ENCODE peak calls at places on chromosomes 4 and X, in four cellular contexts. J is foreskin fibroblast, W is endodermal cell, F is mammary epithelial cell. S is an unnamed sample.

GRCh38 chrX:49276671-49277519 is 7.3 kb downstream of the PPP1R3F start:
- DNase-seq in J (no peak), W (no peak), F (no peak), S (no peak)

GRCh38 chrX:46184749-46185148 is 360.5 kb downstream of the ZNF674 start:
- DNase-seq in J (peak), W (no peak), F (peak), S (no peak)

GRCh38 chr4:42478941-42479340 is 81.7 kb downstream of the SHISA3 start:
- DNase-seq in J (no peak), W (no peak), F (no peak), S (no peak)

GRCh38 chr4:37946503-37947179 is 13.6 kb upstream of the PTTG2 start:
- DNase-seq in J (no peak), W (no peak), F (no peak), S (no peak)

GRCh38 chr4:53644607-53645006 is 53.3 kb upstream of the LNX1 start:
- DNase-seq in J (no peak), W (no peak), F (peak), S (no peak)

GRCh38 chrX:53684415-53685192 is 1.9 kb downstream of the HUWE1 start:
- DNase-seq in J (no peak), W (no peak), F (no peak), S (no peak)

GRCh38 chr4:184934184-184934583 is 84.1 kb upstream of the HELT start:
- DNase-seq in J (no peak), W (no peak), F (no peak), S (no peak)

GRCh38 chrX:37905436-37906147 is 58.2 kb upstream of the DYNLT3 start:
- DNase-seq in J (no peak), W (peak), F (no peak), S (peak)

GRCh38 chrX:39245024-39245423 is 443.8 kb downstream of the MID1IP1 start:
- DNase-seq in J (no peak), W (no peak), F (no peak), S (no peak)

GRCh38 chrX:149633511-149633910 is 1.9 kb upstream of the TMEM185A start:
- DNase-seq in J (no peak), W (no peak), F (no peak), S (no peak)

GRCh38 chr4:138981930-138982390 is 33.6 kb upstream of the NOCT start:
- DNase-seq in J (peak), W (no peak), F (peak), S (no peak)

GRCh38 chr4:153222162-153222789 is 18.0 kb downstream of the TRIM2 start:
- DNase-seq in J (peak), W (peak), F (peak), S (peak)

GRCh38 chr4:138761638-138762205 is 253.9 kb upstream of the NOCT start:
- DNase-seq in J (peak), W (no peak), F (no peak), S (no peak)

GRCh38 chrX:132169554-132169953 is 41.7 kb upstream of the FRMD7 start:
- DNase-seq in J (no peak), W (no peak), F (no peak), S (no peak)

GRCh38 chr4:68375667-68376559 is 26.0 kb upstream of the YTHDC1 start:
- DNase-seq in J (peak), W (peak), F (peak), S (peak)

GRCh38 chr4:94419956-94420355 is 31.8 kb upstream of the PDLIM5 start:
- DNase-seq in J (peak), W (no peak), F (peak), S (no peak)

GRCh38 chr4:81260443-81261102 is 45.6 kb upstream of the PRKG2 start:
- DNase-seq in J (no peak), W (peak), F (peak), S (peak)

GRCh38 chrX:55450259-55450658 is 1.7 kb upstream of the MAGEH1 start:
- DNase-seq in J (no peak), W (peak), F (no peak), S (no peak)

GRCh38 chr4:74056114-74056857 is 17.8 kb upstream of the CXCL3 start:
- DNase-seq in J (no peak), W (no peak), F (peak), S (no peak)
- TF ChIP-seq CTCF in J (no peak), W (peak), F (no peak), S (no peak)

DNA sequence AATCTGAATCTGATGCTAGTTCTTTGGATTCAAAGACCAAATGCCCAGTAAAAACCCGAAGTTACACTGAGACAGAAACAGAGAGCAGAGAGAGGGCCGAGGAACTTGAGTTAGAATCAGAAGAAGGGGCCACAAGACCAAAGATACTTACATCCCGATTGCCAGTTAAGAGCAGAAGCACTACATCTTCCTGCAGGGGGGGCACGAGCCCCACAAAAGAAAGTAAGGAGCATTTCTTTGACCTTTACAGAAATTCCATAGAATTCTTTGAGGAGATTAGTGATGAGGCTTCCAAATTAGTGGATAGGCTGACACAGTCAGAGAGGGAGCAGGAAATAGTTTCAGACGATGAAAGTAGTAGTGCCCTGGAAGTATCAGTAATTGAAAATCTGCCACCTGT is 309.3 kb downstream of the ANK2 start:
- DNase-seq in J (no peak), W (peak), F (no peak), S (no peak)
- TF ChIP-seq CTCF in J (no peak), W (peak), F (no peak), S (no peak)

DNA sequence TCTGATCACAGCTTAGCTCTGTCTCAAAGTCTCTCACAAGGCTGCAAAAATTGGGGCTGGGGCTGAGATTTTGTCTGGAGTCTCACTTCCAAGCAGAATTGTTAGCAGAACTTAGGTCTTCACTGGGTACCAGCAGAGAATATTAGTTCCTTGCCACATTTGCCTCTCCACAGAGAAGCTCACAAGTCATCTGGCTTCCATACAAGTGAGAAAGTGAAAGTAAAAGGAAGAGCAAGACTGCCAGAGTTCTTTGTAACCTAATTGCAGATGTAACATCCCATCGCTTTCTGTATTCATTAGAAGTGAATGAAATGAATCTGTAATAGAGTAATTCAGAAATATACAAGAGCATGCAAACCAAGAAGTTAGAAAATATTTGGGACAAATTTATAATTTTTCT is 624.1 kb upstream of the GNPDA2 start:
- DNase-seq in J (no peak), W (no peak), F (peak), S (no peak)
- TF ChIP-seq CTCF in J (no peak), W (no peak), F (no peak), S (no peak)

GRCh38 chr4:134645778-134646177 is 444.2 kb upstream of the PABPC4L start:
- DNase-seq in J (no peak), W (no peak), F (no peak), S (no peak)

GRCh38 chr4:134650461-134650860 is 448.9 kb upstream of the PABPC4L start:
- DNase-seq in J (no peak), W (no peak), F (no peak), S (no peak)
- TF ChIP-seq CTCF in J (no peak), W (peak), F (no peak), S (peak)

GRCh38 chr4:170008376-170008775 is 17.8 kb downstream of the MFAP3L start:
- DNase-seq in J (no peak), W (no peak), F (peak), S (no peak)
- TF ChIP-seq CTCF in J (no peak), W (no peak), F (peak), S (no peak)

GRCh38 chrX:114073926-114074325 is 510.0 kb upstream of the HTR2C start:
- DNase-seq in J (no peak), W (no peak), F (no peak), S (no peak)

GRCh38 chrX:114077773-114078172 is 506.1 kb upstream of the HTR2C start:
- DNase-seq in J (no peak), W (no peak), F (no peak), S (no peak)

GRCh38 chrX:114071412-114071811 is 512.5 kb upstream of the HTR2C start:
- DNase-seq in J (no peak), W (no peak), F (no peak), S (no peak)

DNA sequence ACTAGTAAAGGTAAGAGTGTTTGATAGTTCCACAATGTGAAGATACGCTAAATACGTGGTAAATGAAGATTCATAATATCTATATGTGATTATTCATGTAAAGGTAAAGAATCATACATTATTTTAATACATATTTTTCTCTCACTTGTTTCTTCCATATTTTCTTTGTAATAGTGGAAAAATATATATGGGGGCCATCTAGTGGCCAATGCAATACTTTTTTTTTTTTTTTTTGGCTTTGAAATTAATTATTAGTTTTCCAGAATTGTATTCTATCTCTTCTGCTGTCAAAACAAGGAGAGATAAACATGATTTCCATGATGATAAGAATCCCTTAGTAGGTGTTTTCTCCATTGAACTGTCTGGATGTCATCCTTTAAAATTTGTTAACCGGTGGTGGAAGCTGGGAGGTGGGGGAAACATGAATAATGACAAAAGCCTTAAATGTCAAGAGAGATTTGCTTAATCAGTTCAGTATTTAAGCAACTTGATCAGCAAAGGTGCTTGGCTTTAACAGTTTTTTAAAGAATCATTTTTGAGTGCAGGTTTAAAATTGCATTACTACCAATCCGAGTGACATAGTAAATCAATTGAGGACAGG is 508.7 kb upstream of the HTR2C start:
- DNase-seq in J (no peak), W (no peak), F (no peak), S (no peak)
- TF ChIP-seq CTCF in J (peak), W (peak), F (peak), S (peak)

DNA sequence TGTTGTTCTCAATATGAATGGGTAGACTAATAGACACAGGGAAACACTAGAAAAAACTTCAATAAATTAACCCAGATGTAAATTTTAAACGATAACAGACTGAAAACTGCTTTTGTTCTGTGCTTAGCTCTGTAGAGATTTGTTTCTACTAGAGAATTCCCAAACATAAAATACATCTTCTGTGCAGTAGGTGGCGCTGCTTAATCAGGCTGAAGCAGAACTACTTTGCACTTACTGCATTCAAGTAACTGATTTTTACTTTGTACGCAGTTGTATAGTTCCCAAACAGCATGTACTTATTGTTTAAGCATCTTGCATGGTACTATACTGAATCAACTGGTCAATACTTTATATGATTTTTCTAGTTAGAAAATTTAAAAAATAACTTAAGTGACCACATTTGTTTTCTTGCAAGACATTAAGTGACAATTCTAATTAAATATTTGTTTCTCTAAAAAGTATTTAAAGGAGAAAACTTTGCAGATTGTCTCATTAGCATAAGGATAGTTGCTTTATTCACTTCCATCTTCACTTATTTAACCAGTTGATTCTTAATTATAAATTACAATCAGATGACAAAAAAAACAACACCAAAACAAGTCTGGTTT is 490.6 kb downstream of the IL15 start:
- DNase-seq in J (peak), W (peak), F (peak), S (peak)
- TF ChIP-seq CTCF in J (peak), W (peak), F (peak), S (peak)

DNA sequence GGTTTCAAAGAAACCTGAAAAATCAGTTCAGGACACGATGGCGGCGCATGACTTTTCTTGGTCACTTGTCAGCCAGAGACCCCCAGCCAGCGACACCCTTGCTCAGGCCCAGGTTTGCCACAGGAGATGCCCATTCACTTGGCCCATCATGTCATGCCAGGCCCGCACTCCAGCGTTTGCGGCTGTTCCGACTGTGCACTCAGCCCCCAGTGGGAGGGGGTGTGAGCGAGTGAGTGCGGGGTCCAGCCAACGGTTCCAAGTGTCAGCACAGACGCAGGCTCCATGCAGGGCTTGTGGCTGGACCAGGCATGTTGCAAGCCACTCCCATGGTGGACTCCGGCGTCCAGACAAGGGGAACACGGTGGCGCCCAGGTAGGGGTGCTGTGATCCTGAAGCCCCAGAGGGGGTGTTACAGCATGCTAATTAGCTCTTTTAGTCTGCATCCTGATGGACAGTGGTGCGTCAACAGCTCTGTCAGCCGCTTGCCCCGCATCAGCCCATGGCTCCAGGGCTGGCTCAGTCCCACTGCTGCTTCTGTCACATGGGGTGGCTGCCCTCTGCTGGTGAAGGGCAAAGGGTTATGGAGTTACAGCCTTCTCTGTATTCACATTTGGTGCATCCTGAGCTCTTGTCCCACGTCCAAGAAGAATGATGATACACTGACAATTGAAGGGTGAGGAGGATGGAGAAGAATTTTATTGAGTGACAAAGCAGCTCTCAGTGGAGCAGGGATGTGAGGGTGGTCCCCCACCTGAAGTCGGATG is 3.7 kb upstream of the MAEA start:
- DNase-seq in J (peak), W (peak), F (no peak), S (no peak)
- TF ChIP-seq CTCF in J (no peak), W (peak), F (peak), S (no peak)